ENCODE peak calls at places on chromosome 22, in ten cellular contexts. One of them, this sample, is unnamed.

GRCh38 chr22:29258407-29259252 is 9.2 kb downstream of the RHBDD3 start:
- DNase-seq in neural crest cell: no peak
- DNase-seq in astrocyte: no peak
- DNase-seq in kidney epithelial cell: no peak
- DNase-seq in Peyer's patch: no peak
- DNase-seq in fibroblast of lung: no peak
- DNase-seq in MM.1S: no peak
- DNase-seq in glutamatergic neuron: no peak
- DNase-seq in cardiac fibroblast: no peak
- DNase-seq in endothelial cell: no peak
- DNase-seq in this sample: no peak

GRCh38 chr22:48405741-48406140 is 1421.9 kb downstream of the BRD1 start:
- DNase-seq in neural crest cell: no peak
- DNase-seq in astrocyte: no peak
- DNase-seq in kidney epithelial cell: no peak
- DNase-seq in Peyer's patch: peak
- DNase-seq in fibroblast of lung: no peak
- DNase-seq in MM.1S: no peak
- DNase-seq in glutamatergic neuron: no peak
- DNase-seq in cardiac fibroblast: no peak
- DNase-seq in endothelial cell: no peak
- DNase-seq in this sample: no peak

GRCh38 chr22:19495562-19496323 is 16.0 kb downstream of the CDC45 start:
- DNase-seq in neural crest cell: no peak
- DNase-seq in astrocyte: no peak
- DNase-seq in kidney epithelial cell: no peak
- DNase-seq in Peyer's patch: no peak
- DNase-seq in fibroblast of lung: peak
- DNase-seq in MM.1S: no peak
- DNase-seq in glutamatergic neuron: no peak
- DNase-seq in cardiac fibroblast: peak
- DNase-seq in endothelial cell: peak
- DNase-seq in this sample: no peak

GRCh38 chr22:30697975-30698374 is 3.3 kb downstream of the OSBP2 start:
- DNase-seq in neural crest cell: no peak
- DNase-seq in astrocyte: no peak
- DNase-seq in kidney epithelial cell: no peak
- DNase-seq in Peyer's patch: no peak
- DNase-seq in fibroblast of lung: no peak
- DNase-seq in MM.1S: no peak
- DNase-seq in glutamatergic neuron: no peak
- DNase-seq in cardiac fibroblast: no peak
- DNase-seq in endothelial cell: no peak
- DNase-seq in this sample: no peak

GRCh38 chr22:29031236-29031982 is 30.2 kb downstream of the C22orf31 start:
- DNase-seq in neural crest cell: no peak
- DNase-seq in astrocyte: peak
- DNase-seq in kidney epithelial cell: peak
- DNase-seq in Peyer's patch: peak
- DNase-seq in fibroblast of lung: peak
- DNase-seq in MM.1S: no peak
- DNase-seq in glutamatergic neuron: no peak
- DNase-seq in cardiac fibroblast: peak
- DNase-seq in endothelial cell: peak
- DNase-seq in this sample: no peak

GRCh38 chr22:47515384-47516125 is 753.1 kb downstream of the TBC1D22A start:
- DNase-seq in neural crest cell: no peak
- DNase-seq in astrocyte: no peak
- DNase-seq in kidney epithelial cell: no peak
- DNase-seq in Peyer's patch: no peak
- DNase-seq in fibroblast of lung: peak
- DNase-seq in MM.1S: peak
- DNase-seq in glutamatergic neuron: no peak
- DNase-seq in cardiac fibroblast: no peak
- DNase-seq in endothelial cell: no peak
- DNase-seq in this sample: no peak

GRCh38 chr22:40323681-40324083 is 22.6 kb upstream of the ADSL start:
- DNase-seq in neural crest cell: no peak
- DNase-seq in astrocyte: no peak
- DNase-seq in kidney epithelial cell: no peak
- DNase-seq in Peyer's patch: no peak
- DNase-seq in fibroblast of lung: no peak
- DNase-seq in MM.1S: no peak
- DNase-seq in glutamatergic neuron: no peak
- DNase-seq in cardiac fibroblast: no peak
- DNase-seq in endothelial cell: no peak
- DNase-seq in this sample: no peak

GRCh38 chr22:31176923-31177322 is 16.9 kb downstream of the RNF185 start:
- DNase-seq in neural crest cell: no peak
- DNase-seq in astrocyte: no peak
- DNase-seq in kidney epithelial cell: no peak
- DNase-seq in Peyer's patch: peak
- DNase-seq in fibroblast of lung: no peak
- DNase-seq in MM.1S: no peak
- DNase-seq in glutamatergic neuron: no peak
- DNase-seq in cardiac fibroblast: no peak
- DNase-seq in endothelial cell: no peak
- DNase-seq in this sample: no peak

GRCh38 chr22:19143967-19144400 is 467 bp downstream of the ESS2 start:
- DNase-seq in neural crest cell: no peak
- DNase-seq in astrocyte: peak
- DNase-seq in kidney epithelial cell: no peak
- DNase-seq in Peyer's patch: no peak
- DNase-seq in fibroblast of lung: peak
- DNase-seq in MM.1S: no peak
- DNase-seq in glutamatergic neuron: no peak
- DNase-seq in cardiac fibroblast: peak
- DNase-seq in endothelial cell: no peak
- DNase-seq in this sample: no peak

GRCh38 chr22:40939202-40939601 is 12.0 kb upstream of the RBX1 start:
- DNase-seq in neural crest cell: no peak
- DNase-seq in astrocyte: no peak
- DNase-seq in kidney epithelial cell: no peak
- DNase-seq in Peyer's patch: no peak
- DNase-seq in fibroblast of lung: no peak
- DNase-seq in MM.1S: no peak
- DNase-seq in glutamatergic neuron: no peak
- DNase-seq in cardiac fibroblast: no peak
- DNase-seq in endothelial cell: no peak
- DNase-seq in this sample: no peak

GRCh38 chr22:38788417-38788816 is 5.5 kb downstream of the DNAL4 start:
- DNase-seq in neural crest cell: no peak
- DNase-seq in astrocyte: peak
- DNase-seq in kidney epithelial cell: peak
- DNase-seq in Peyer's patch: no peak
- DNase-seq in fibroblast of lung: peak
- DNase-seq in MM.1S: no peak
- DNase-seq in glutamatergic neuron: no peak
- DNase-seq in cardiac fibroblast: peak
- DNase-seq in endothelial cell: no peak
- DNase-seq in this sample: no peak

GRCh38 chr22:22460060-22460459 is 48.5 kb downstream of the ZNF280B start:
- DNase-seq in neural crest cell: no peak
- DNase-seq in astrocyte: no peak
- DNase-seq in kidney epithelial cell: no peak
- DNase-seq in Peyer's patch: no peak
- DNase-seq in fibroblast of lung: no peak
- DNase-seq in MM.1S: no peak
- DNase-seq in glutamatergic neuron: no peak
- DNase-seq in cardiac fibroblast: no peak
- DNase-seq in endothelial cell: no peak
- DNase-seq in this sample: no peak

GRCh38 chr22:22461583-22461982 is 47.0 kb downstream of the ZNF280B start:
- DNase-seq in neural crest cell: no peak
- DNase-seq in astrocyte: no peak
- DNase-seq in kidney epithelial cell: no peak
- DNase-seq in Peyer's patch: no peak
- DNase-seq in fibroblast of lung: no peak
- DNase-seq in MM.1S: no peak
- DNase-seq in glutamatergic neuron: no peak
- DNase-seq in cardiac fibroblast: no peak
- DNase-seq in endothelial cell: no peak
- DNase-seq in this sample: no peak

GRCh38 chr22:22458896-22459588 is 49.5 kb downstream of the ZNF280B start:
- DNase-seq in neural crest cell: no peak
- DNase-seq in astrocyte: peak
- DNase-seq in kidney epithelial cell: no peak
- DNase-seq in Peyer's patch: no peak
- DNase-seq in fibroblast of lung: no peak
- DNase-seq in MM.1S: no peak
- DNase-seq in glutamatergic neuron: no peak
- DNase-seq in cardiac fibroblast: no peak
- DNase-seq in endothelial cell: no peak
- DNase-seq in this sample: no peak

GRCh38 chr22:22461111-22461510 is 47.4 kb downstream of the ZNF280B start:
- DNase-seq in neural crest cell: no peak
- DNase-seq in astrocyte: no peak
- DNase-seq in kidney epithelial cell: no peak
- DNase-seq in Peyer's patch: no peak
- DNase-seq in fibroblast of lung: no peak
- DNase-seq in MM.1S: no peak
- DNase-seq in glutamatergic neuron: no peak
- DNase-seq in cardiac fibroblast: no peak
- DNase-seq in endothelial cell: no peak
- DNase-seq in this sample: no peak

DNA sequence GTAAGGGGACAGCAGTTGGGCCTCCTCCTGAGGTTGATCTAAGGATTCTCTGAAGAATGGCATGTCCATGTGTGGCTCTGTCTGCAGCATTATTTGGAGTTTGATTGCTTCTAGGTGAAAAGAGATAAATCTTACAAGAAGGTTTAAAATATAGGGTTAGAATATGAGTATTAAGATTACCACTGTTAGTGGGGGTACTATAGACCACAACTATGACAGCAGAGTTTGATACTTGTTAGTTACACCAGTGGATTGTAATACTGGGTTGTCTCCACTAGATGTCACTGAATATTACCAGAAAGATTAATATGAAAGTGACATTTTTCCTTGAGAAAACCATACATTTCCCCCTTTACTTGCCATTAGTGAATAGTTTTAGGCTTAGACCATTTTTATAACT is 47.9 kb downstream of the ZNF280B start:
- DNase-seq in neural crest cell: no peak
- DNase-seq in astrocyte: no peak
- DNase-seq in kidney epithelial cell: no peak
- DNase-seq in Peyer's patch: no peak
- DNase-seq in fibroblast of lung: no peak
- DNase-seq in MM.1S: peak
- DNase-seq in glutamatergic neuron: no peak
- DNase-seq in cardiac fibroblast: peak
- DNase-seq in endothelial cell: no peak
- DNase-seq in this sample: no peak
- TF ChIP-seq CTCF in neural crest cell: peak
- TF ChIP-seq CTCF in astrocyte: no peak
- TF ChIP-seq CTCF in kidney epithelial cell: peak
- TF ChIP-seq CTCF in Peyer's patch: no peak
- TF ChIP-seq CTCF in fibroblast of lung: no peak
- TF ChIP-seq CTCF in MM.1S: peak
- TF ChIP-seq CTCF in glutamatergic neuron: peak
- TF ChIP-seq CTCF in cardiac fibroblast: peak
- TF ChIP-seq CTCF in endothelial cell: peak
- TF ChIP-seq CTCF in this sample: peak

GRCh38 chr22:27331526-27332281 is 469.9 kb downstream of the MN1 start:
- DNase-seq in neural crest cell: peak
- DNase-seq in astrocyte: no peak
- DNase-seq in kidney epithelial cell: no peak
- DNase-seq in Peyer's patch: no peak
- DNase-seq in fibroblast of lung: peak
- DNase-seq in MM.1S: no peak
- DNase-seq in glutamatergic neuron: peak
- DNase-seq in cardiac fibroblast: peak
- DNase-seq in endothelial cell: peak
- DNase-seq in this sample: no peak
- TF ChIP-seq CTCF in neural crest cell: peak
- TF ChIP-seq CTCF in astrocyte: peak
- TF ChIP-seq CTCF in kidney epithelial cell: peak
- TF ChIP-seq CTCF in Peyer's patch: no peak
- TF ChIP-seq CTCF in fibroblast of lung: no peak
- TF ChIP-seq CTCF in MM.1S: peak
- TF ChIP-seq CTCF in glutamatergic neuron: peak
- TF ChIP-seq CTCF in cardiac fibroblast: peak
- TF ChIP-seq CTCF in endothelial cell: peak
- TF ChIP-seq CTCF in this sample: peak

DNA sequence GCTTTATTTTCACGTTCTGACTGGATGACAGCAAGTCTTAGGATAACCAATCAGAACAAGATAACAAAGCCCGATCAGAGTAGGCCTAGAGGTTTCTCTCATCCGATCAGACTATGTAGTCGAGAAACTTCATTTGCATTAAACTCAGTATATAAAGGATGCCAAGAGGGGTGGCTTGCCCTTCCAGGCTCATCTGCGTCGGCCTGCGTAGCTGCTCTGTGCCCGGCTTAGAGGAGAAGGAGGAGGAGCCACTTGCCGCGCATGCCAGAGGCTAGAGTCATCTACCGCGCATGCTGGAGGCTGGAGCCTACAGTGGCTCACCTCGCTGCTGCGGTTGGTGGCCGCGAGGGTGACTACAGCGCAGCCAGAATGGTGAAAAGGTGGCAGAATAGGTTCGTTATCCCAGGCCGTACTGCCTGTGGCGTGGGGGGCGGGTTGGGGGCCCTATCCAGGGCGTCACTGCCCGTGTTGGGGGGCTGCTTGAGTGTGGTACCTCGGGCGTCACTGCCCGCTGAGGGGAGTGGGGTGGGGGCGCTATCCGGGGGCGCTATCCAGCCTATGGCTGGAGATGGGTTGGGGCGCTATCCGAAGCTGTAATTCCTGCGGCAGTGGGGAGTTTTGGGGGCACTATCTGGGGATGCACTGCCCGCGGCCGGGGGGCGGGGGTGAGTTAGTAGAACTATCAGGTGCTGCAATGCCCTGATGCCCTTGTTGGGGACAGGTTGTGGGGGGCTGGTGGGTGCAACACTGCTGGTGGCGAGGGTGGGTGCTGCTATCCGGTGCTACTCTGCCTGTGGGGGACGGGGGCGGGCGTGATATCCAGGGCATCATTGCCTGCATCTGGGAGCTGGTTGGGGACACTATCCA is at the start of gene RFPL2:
- DNase-seq in neural crest cell: peak
- DNase-seq in astrocyte: peak
- DNase-seq in kidney epithelial cell: no peak
- DNase-seq in Peyer's patch: peak
- DNase-seq in fibroblast of lung: no peak
- DNase-seq in MM.1S: no peak
- DNase-seq in glutamatergic neuron: peak
- DNase-seq in cardiac fibroblast: peak
- DNase-seq in endothelial cell: peak
- DNase-seq in this sample: no peak
- TF ChIP-seq CTCF in neural crest cell: no peak
- TF ChIP-seq CTCF in astrocyte: no peak
- TF ChIP-seq CTCF in kidney epithelial cell: no peak
- TF ChIP-seq CTCF in Peyer's patch: no peak
- TF ChIP-seq CTCF in fibroblast of lung: no peak
- TF ChIP-seq CTCF in MM.1S: no peak
- TF ChIP-seq CTCF in glutamatergic neuron: no peak
- TF ChIP-seq CTCF in cardiac fibroblast: no peak
- TF ChIP-seq CTCF in endothelial cell: no peak
- TF ChIP-seq CTCF in this sample: no peak

DNA sequence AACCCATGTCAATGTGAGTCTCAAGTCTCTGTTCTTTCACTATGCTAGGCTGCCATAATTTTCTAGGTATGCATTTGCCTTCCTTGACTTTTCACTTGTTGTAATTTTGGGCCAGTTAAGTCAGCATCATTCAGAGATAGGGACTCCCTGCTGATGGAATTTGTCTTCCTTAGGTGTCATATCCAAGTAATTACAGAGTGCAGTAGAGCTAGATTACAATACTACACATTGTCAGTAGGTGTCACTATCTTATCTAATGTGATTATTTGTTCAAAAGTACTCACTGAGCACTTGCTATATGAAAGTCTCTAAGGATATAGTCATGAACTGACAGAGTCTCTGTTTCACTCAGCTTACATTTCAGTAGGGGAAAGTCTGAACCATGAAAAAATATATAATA is 25.0 kb upstream of the SYN3 start:
- DNase-seq in neural crest cell: no peak
- DNase-seq in astrocyte: no peak
- DNase-seq in kidney epithelial cell: no peak
- DNase-seq in Peyer's patch: no peak
- DNase-seq in fibroblast of lung: no peak
- DNase-seq in MM.1S: peak
- DNase-seq in glutamatergic neuron: no peak
- DNase-seq in cardiac fibroblast: no peak
- DNase-seq in endothelial cell: no peak
- DNase-seq in this sample: no peak
- TF ChIP-seq CTCF in neural crest cell: peak
- TF ChIP-seq CTCF in astrocyte: no peak
- TF ChIP-seq CTCF in kidney epithelial cell: no peak
- TF ChIP-seq CTCF in Peyer's patch: no peak
- TF ChIP-seq CTCF in fibroblast of lung: no peak
- TF ChIP-seq CTCF in MM.1S: peak
- TF ChIP-seq CTCF in glutamatergic neuron: no peak
- TF ChIP-seq CTCF in cardiac fibroblast: no peak
- TF ChIP-seq CTCF in endothelial cell: no peak
- TF ChIP-seq CTCF in this sample: no peak